ENCODE peak calls at places on chromosomes 11 and 22, in ten cellular contexts. Y is CD8-positive, alpha-beta memory T cell; H is cardiac muscle cell; R is AG04450; J is naive thymus-derived CD4-positive, alpha-beta T cell; A is CD8-positive, alpha-beta T cell; D is keratinocyte; Q is RWPE1; M is GM23338; U is colonic mucosa. K is an unnamed sample.

GRCh38 chr22:20464096-20464614 is 26.5 kb upstream of the SCARF2 start:
- DNase-seq in H (no peak), D (no peak), M (no peak), Y (peak), Q (no peak), U (no peak), A (peak), J (peak), R (no peak), K (peak)

GRCh38 chr11:15346907-15347306 is 232.2 kb downstream of the INSC start:
- DNase-seq in Y (no peak), J (no peak), H (no peak), M (no peak), Q (no peak), D (no peak), A (no peak), U (no peak), R (no peak), K (no peak)

GRCh38 chr22:26079009-26079408 is 90.3 kb upstream of the SEZ6L start:
- DNase-seq in M (peak), A (no peak), J (no peak), H (peak), U (no peak), Q (no peak), Y (no peak), D (no peak), R (no peak), K (no peak)

GRCh38 chr22:19287889-19288288 is 3.6 kb downstream of the CLTCL1 start:
- DNase-seq in Y (no peak), A (no peak), H (no peak), R (peak), U (no peak), Q (no peak), D (no peak), J (no peak), M (no peak), K (no peak)

GRCh38 chr11:58574851-58575250 is 805 bp downstream of the LPXN start:
- DNase-seq in Q (no peak), U (no peak), M (no peak), Y (no peak), R (no peak), D (no peak), A (no peak), H (no peak), J (no peak), K (no peak)

GRCh38 chr11:106326087-106326486 is 248.6 kb downstream of the AASDHPPT start:
- DNase-seq in R (no peak), D (no peak), U (no peak), J (no peak), H (no peak), M (no peak), Y (no peak), A (no peak), Q (no peak), K (no peak)

GRCh38 chr22:43211941-43212433 is 25.1 kb upstream of the TTLL12 start:
- DNase-seq in R (no peak), M (no peak), U (no peak), Q (no peak), J (no peak), A (no peak), H (no peak), D (no peak), Y (no peak), K (no peak)

GRCh38 chr11:16925495-16926065 is 88.6 kb downstream of the PLEKHA7 start:
- DNase-seq in Q (peak), H (peak), D (peak), J (no peak), A (no peak), R (no peak), Y (no peak), M (peak), U (peak), K (peak)

GRCh38 chr11:76085321-76085720 is 121.0 kb downstream of the WNT11 start:
- DNase-seq in J (no peak), R (no peak), H (no peak), A (no peak), U (no peak), M (no peak), Y (no peak), D (no peak), Q (no peak), K (no peak)

GRCh38 chr11:101880208-101880607 is 34.6 kb upstream of the CEP126 start:
- DNase-seq in R (no peak), Y (no peak), M (peak), U (no peak), A (no peak), D (no peak), Q (no peak), H (peak), J (no peak), K (peak)

GRCh38 chr22:50191041-50191740 is 5.5 kb downstream of the TRABD start:
- DNase-seq in H (peak), D (no peak), R (no peak), Q (no peak), Y (peak), U (peak), M (no peak), A (peak), J (peak), K (peak)

GRCh38 chr11:100434821-100435641 is 252.1 kb upstream of the ARHGAP42 start:
- DNase-seq in A (no peak), U (no peak), Y (no peak), D (no peak), J (no peak), Q (no peak), H (peak), M (no peak), R (no peak), K (no peak)

GRCh38 chr22:38017272-38017920 is 33.0 kb upstream of the SOX10 start:
- DNase-seq in M (no peak), J (no peak), D (no peak), R (no peak), A (no peak), U (peak), Q (no peak), Y (no peak), H (no peak), K (peak)

GRCh38 chr22:32574397-32574796 is 99.8 kb downstream of the FBXO7 start:
- DNase-seq in Y (no peak), U (no peak), M (no peak), H (no peak), A (no peak), D (no peak), R (no peak), J (no peak), Q (no peak), K (no peak)

GRCh38 chr11:70490723-70491558 is 92.6 kb downstream of the CTTN start:
- DNase-seq in M (no peak), J (no peak), D (no peak), Q (no peak), R (no peak), U (no peak), Y (no peak), A (no peak), H (no peak), K (no peak)

GRCh38 chr11:134497586-134497985 is 85.5 kb upstream of the B3GAT1 start:
- DNase-seq in D (no peak), Y (no peak), U (peak), R (no peak), H (no peak), J (no peak), M (no peak), A (no peak), Q (no peak), K (peak)

GRCh38 chr11:116927163-116927772 is 89.8 kb upstream of the APOA1 start:
- DNase-seq in D (no peak), U (no peak), Y (peak), J (peak), Q (no peak), R (no peak), H (peak), M (no peak), A (peak), K (no peak)

GRCh38 chr11:26286472-26287066 is 45.4 kb upstream of the ANO3 start:
- DNase-seq in M (peak), H (peak), A (no peak), Y (no peak), D (no peak), R (no peak), U (no peak), Q (peak), J (no peak), K (no peak)

GRCh38 chr22:35733742-35734516 is 16.3 kb downstream of the APOL5 start:
- DNase-seq in J (no peak), U (no peak), Q (no peak), M (no peak), Y (no peak), H (no peak), D (no peak), R (no peak), A (no peak), K (peak)

GRCh38 chr11:46293616-46294015 is 16.2 kb downstream of the CREB3L1 start:
- DNase-seq in U (no peak), Y (no peak), H (no peak), D (no peak), Q (no peak), R (no peak), M (no peak), A (no peak), J (no peak), K (no peak)

GRCh38 chr11:57480409-57481137 is 20.2 kb downstream of the RTN4RL2 start:
- DNase-seq in Q (no peak), U (peak), A (peak), R (no peak), M (peak), H (peak), Y (peak), D (no peak), J (peak), K (peak)

GRCh38 chr11:832529-833113 is at the start of gene CD151:
- DNase-seq in Y (no peak), Q (no peak), R (no peak), H (peak), J (no peak), U (no peak), M (peak), A (peak), D (no peak), K (peak)

GRCh38 chr11:117096973-117097566 is 1.2 kb downstream of the SIK3 start:
- DNase-seq in D (no peak), H (no peak), Q (no peak), M (no peak), A (no peak), U (no peak), J (no peak), R (no peak), Y (no peak), K (no peak)

GRCh38 chr11:22671751-22672150 is 5.3 kb downstream of the GAS2 start:
- DNase-seq in R (no peak), U (no peak), Y (no peak), M (no peak), Q (no peak), A (no peak), H (no peak), D (no peak), J (no peak), K (no peak)

GRCh38 chr11:112292188-112292587 is 31.5 kb upstream of the PLET1 start:
- DNase-seq in J (no peak), Q (no peak), U (no peak), R (no peak), H (no peak), D (no peak), Y (no peak), A (no peak), M (no peak), K (no peak)

GRCh38 chr11:46345131-46345597 is 2.1 kb upstream of the DGKZ start:
- DNase-seq in J (no peak), U (no peak), H (no peak), Y (no peak), D (peak), M (peak), Q (peak), R (no peak), A (no peak), K (no peak)

GRCh38 chr11:106077609-106078517 is at the start of gene AASDHPPT:
- DNase-seq in R (no peak), M (peak), Q (peak), H (peak), U (peak), J (no peak), D (no peak), Y (no peak), A (no peak), K (peak)

GRCh38 chr22:44096736-44097135 is 72.6 kb downstream of the PARVB start:
- DNase-seq in A (no peak), M (no peak), H (no peak), R (no peak), Y (no peak), J (no peak), D (no peak), Q (no peak), U (no peak), K (no peak)

DNA sequence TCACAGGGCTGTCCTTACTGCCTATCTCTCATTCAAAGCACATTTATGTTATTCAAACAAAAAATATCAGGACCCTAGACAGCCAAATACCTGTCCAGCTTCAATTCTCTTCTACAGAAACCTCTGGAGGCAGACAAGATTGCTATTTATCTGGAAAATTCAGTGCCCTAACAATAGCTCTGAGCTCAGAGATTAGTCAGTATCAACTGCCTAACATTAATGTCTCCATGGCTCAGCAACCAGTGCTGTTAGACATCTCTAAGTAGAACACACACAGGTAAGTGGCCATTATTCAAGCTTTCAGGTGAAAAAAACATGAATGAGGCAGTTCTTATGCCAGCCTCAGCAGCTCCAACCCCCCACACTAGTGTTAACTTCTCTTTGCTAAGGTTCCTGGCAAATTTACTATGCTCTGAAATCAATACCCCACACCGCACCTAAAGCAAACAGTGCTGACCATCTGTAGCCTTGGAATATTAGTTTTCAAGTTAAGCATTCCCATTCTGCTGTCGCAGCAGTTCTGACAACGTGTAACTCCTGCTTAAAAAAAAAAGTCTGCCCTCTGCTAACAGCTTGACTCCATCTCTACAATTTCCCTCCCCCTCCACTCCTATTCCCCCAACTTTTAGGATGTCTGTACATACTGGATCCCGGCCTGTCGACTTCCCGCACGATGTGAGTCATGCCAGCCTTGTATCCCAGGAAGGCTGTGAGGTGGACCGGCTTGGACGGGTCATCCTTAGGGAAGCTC is 1.5 kb downstream of the RPL3 start:
- DNase-seq in Y (no peak), M (no peak), D (peak), J (no peak), H (no peak), Q (no peak), R (no peak), A (no peak), U (no peak), K (no peak)
- H3K27ac ChIP-seq in Y (peak), M (peak), D (peak), J (peak), H (peak), Q (peak), R (peak), A (peak), U (peak), K (peak)

DNA sequence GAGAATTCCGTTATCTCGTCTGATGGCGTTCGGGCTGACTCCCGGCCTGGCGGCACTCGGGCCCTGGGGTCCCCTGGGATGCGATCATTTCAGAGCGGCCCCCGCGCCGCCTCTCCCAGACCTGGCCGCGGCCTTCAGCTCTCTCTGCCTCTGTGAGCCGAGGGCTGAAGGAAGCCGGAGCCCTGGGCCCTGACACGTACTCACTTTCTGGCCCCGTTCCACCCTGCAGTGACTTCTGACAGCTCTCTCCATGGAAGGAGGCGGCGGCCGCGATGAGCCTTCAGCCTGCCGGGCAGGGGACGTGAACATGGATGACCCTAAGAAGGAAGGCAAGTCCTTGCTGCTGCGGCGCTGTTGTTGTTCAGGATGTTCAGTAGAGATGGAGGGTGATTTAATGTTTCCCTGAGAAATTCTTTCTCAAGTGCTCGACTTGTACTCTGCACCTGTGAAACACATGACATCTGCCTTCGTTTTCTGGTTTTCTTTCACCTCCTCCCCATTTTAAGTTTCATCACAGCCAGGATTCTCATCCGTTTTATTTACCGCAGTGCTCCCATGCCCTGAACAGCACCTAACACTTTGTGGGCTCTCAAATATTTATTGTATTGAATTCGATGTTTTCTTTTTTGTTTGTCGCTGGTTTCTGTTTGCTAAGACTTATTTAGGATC is 615 bp downstream of the GTSE1 start:
- DNase-seq in Q (peak), A (no peak), U (peak), M (peak), R (no peak), D (no peak), H (peak), J (no peak), Y (no peak), K (peak)
- H3K27ac ChIP-seq in Q (peak), A (no peak), U (no peak), M (no peak), R (no peak), D (peak), H (no peak), J (peak), Y (no peak), K (no peak)

GRCh38 chr11:43951231-43951630 is 8.8 kb downstream of the C11orf96 start:
- DNase-seq in A (no peak), U (no peak), Q (no peak), Y (no peak), H (no peak), D (no peak), M (no peak), J (no peak), R (no peak), K (no peak)

GRCh38 chr11:43947815-43948214 is 5.4 kb downstream of the C11orf96 start:
- DNase-seq in M (no peak), D (no peak), A (no peak), J (no peak), U (no peak), Q (no peak), Y (no peak), H (no peak), R (no peak), K (no peak)

GRCh38 chr11:43947003-43947500 is 4.6 kb downstream of the C11orf96 start:
- DNase-seq in J (no peak), R (no peak), Y (no peak), M (peak), Q (no peak), H (peak), A (no peak), D (no peak), U (no peak), K (no peak)

GRCh38 chr11:43950323-43950855 is 8.0 kb downstream of the C11orf96 start:
- DNase-seq in D (no peak), J (no peak), H (no peak), R (no peak), M (no peak), Y (no peak), A (no peak), U (no peak), Q (no peak), K (no peak)

GRCh38 chr11:43948341-43949185 is 6.1 kb downstream of the C11orf96 start:
- DNase-seq in U (no peak), J (no peak), M (no peak), H (no peak), Q (no peak), Y (no peak), D (no peak), A (no peak), R (no peak), K (no peak)
- H3K27ac ChIP-seq in U (no peak), J (no peak), M (no peak), H (no peak), Q (no peak), Y (no peak), D (no peak), A (no peak), R (no peak), K (no peak)

DNA sequence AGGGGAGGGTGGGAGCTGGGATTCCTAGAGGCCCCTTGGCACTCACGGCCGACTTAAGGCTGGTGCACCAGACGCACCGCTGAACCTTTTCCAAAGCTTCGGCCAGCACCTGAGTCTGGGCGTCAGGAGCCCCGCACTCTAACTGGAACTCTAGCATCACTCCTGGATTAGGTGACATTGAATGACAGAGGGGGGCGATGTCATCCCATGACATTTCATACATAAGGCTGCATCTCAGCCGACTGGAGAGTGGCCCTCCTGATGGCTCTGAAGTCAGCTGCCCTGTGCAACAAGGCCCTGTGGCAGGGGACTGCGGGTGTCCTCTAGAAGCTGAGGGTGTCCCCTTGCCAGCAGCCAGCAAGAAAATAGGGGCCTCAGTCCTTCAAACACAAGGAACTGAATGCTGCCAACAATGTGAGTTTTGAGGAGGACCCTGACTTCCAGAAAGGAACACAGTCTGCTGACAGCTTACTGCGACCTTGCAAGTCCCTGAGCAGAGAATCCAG is 10.1 kb upstream of the FADS3 start:
- DNase-seq in H (no peak), U (no peak), D (no peak), A (no peak), M (no peak), Q (no peak), R (no peak), J (no peak), Y (no peak), K (no peak)
- H3K27ac ChIP-seq in H (no peak), U (no peak), D (no peak), A (no peak), M (no peak), Q (peak), R (no peak), J (no peak), Y (no peak), K (no peak)